ENCODE peak calls at places on chromosomes 6 and 20, in eight cellular contexts. I, D, U, T, A, R, C and S are unnamed samples.

GRCh38 chr6:122790740-122791679 is 2.0 kb downstream of the SMPDL3A start:
- DNase-seq in T (no peak), I (no peak), R (peak; percentile 53), A (no peak), D (no peak), U (no peak), C (no peak), S (no peak)

GRCh38 chr6:163341671-163342070 is 72.8 kb upstream of the QKI start:
- DNase-seq in D (no peak), R (no peak), U (no peak), A (no peak), I (no peak), C (peak; percentile 26), T (no peak), S (no peak)

GRCh38 chr6:71171478-71172070 is 117.0 kb upstream of the OGFRL1 start:
- DNase-seq in C (no peak), R (no peak), T (no peak), A (no peak), U (no peak), I (no peak), D (no peak), S (no peak)

GRCh38 chr6:151229401-151230276 is 10.1 kb upstream of the AKAP12 start:
- DNase-seq in C (no peak), U (no peak), D (no peak), I (no peak), A (no peak), T (no peak), R (no peak), S (no peak)

GRCh38 chr6:85394853-85395538 is 54.9 kb upstream of the NT5E start:
- DNase-seq in A (no peak), D (no peak), C (no peak), I (no peak), R (peak; percentile 29), T (no peak), U (peak; percentile 42), S (no peak)

GRCh38 chr6:37569999-37570776 is 70.5 kb upstream of the CCDC167 start:
- DNase-seq in D (no peak), T (no peak), A (no peak), U (no peak), C (no peak), R (no peak), I (no peak), S (no peak)

GRCh38 chr6:166752097-166752496 is 125.0 kb upstream of the RPS6KA2 start:
- DNase-seq in A (no peak), R (no peak), C (no peak), T (no peak), U (no peak), D (no peak), I (no peak), S (no peak)

GRCh38 chr6:102680413-102680812 is 1286.9 kb downstream of the GRIK2 start:
- DNase-seq in I (no peak), D (no peak), C (no peak), T (no peak), A (no peak), R (no peak), U (no peak), S (no peak)

GRCh38 chr6:134358320-134358719 is 40.4 kb upstream of the SGK1 start:
- DNase-seq in U (no peak), C (no peak), D (peak; percentile 93), A (no peak), T (peak; percentile 82), R (peak; percentile 89), I (peak; percentile 13), S (no peak)

GRCh38 chr6:84390334-84390733 is 162.9 kb upstream of the CEP162 start:
- DNase-seq in T (no peak), U (no peak), D (no peak), A (no peak), I (no peak), R (no peak), C (no peak), S (no peak)

GRCh38 chr20:878511-879307 is 37.4 kb downstream of the ANGPT4 start:
- DNase-seq in C (no peak), T (no peak), D (peak; percentile 32), U (peak; percentile 8), A (no peak), R (peak; percentile 28), I (no peak), S (no peak)

GRCh38 chr6:155224618-155225017 is 39.2 kb upstream of the CLDN20 start:
- DNase-seq in I (no peak), A (no peak), U (no peak), R (no peak), C (no peak), D (no peak), T (no peak), S (no peak)

GRCh38 chr6:111952821-111953535 is 79.7 kb upstream of the FYN start:
- DNase-seq in I (peak; percentile 8), A (no peak), R (no peak), U (no peak), D (peak; percentile 44), T (no peak), C (no peak), S (no peak)

GRCh38 chr6:31831350-31832215 is 4.0 kb downstream of the HSPA1B start:
- DNase-seq in C (no peak), R (no peak), I (no peak), D (no peak), U (no peak), A (no peak), T (no peak), S (no peak)
- H3K4me3 ChIP-seq in C (peak overlapping the region; percentile 71), R (no peak overlapping the region), I (peak overlapping the region; percentile 53), D (no peak overlapping the region), U (peak overlapping the region; percentile 56), A (no peak overlapping the region), T (no peak overlapping the region), S (no peak overlapping the region)

GRCh38 chr6:81939774-81940165 is 187.3 kb upstream of the TENT5A start:
- DNase-seq in A (no peak), C (no peak), T (no peak), I (no peak), D (peak; percentile 18), U (no peak), R (peak; percentile 15), S (no peak)

GRCh38 chr6:81938991-81939773 is 186.7 kb upstream of the TENT5A start:
- DNase-seq in R (peak; percentile 35), D (peak; percentile 65), T (peak; percentile 47), U (peak; percentile 32), A (no peak), C (no peak), I (no peak), S (no peak)

GRCh38 chr6:81938014-81938761 is 185.7 kb upstream of the TENT5A start:
- DNase-seq in R (peak; percentile 93), T (peak; percentile 91), A (no peak), D (peak; percentile 96), C (no peak), I (peak; percentile 70), U (peak; percentile 86), S (peak; percentile 75)

GRCh38 chr6:81934936-81935335 is 182.5 kb upstream of the TENT5A start:
- DNase-seq in A (no peak), R (peak; percentile 9), D (no peak), T (no peak), C (no peak), U (no peak), I (no peak), S (no peak)

GRCh38 chr6:81937296-81937937 is 184.9 kb upstream of the TENT5A start:
- DNase-seq in I (no peak), A (no peak), C (no peak), T (peak; percentile 11), R (peak; percentile 19), D (peak; percentile 50), U (no peak), S (no peak)
- H3K4me3 ChIP-seq in I (no peak overlapping the region), A (no peak overlapping the region), C (no peak overlapping the region), T (no peak overlapping the region), R (no peak overlapping the region), D (no peak overlapping the region), U (no peak overlapping the region), S (no peak overlapping the region)

GRCh38 chr20:47727909-47728361 is 57.3 kb downstream of the SULF2 start:
- DNase-seq in C (no peak), R (no peak), T (no peak), D (no peak), A (no peak), U (no peak), I (no peak), S (no peak)
- H3K4me3 ChIP-seq in C (no peak overlapping the region), R (no peak overlapping the region), T (no peak overlapping the region), D (no peak overlapping the region), A (no peak overlapping the region), U (no peak overlapping the region), I (no peak overlapping the region), S (no peak overlapping the region)

DNA sequence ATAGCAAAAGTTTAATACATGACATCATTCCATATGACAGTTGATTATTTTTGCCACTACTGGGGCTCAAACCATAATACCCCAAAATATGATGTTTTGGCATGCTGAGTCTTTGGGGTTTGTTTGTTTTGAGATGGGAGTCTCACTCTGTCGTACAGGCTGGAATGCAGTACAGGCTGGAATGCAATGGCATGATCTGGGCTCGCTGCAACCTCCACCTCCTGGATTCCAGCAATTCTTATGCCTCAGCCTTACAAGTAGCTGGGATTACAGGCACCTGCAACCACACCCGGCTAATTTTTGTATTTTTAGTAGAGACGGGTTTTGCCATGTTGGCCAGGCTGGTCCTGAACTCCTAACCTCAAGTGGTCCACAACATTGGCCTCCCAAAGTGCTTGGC is 1.3 kb upstream of the MRS2 start:
- DNase-seq in I (no peak), U (no peak), R (no peak), C (no peak), T (no peak), D (no peak), A (no peak), S (no peak)
- H3K4me3 ChIP-seq in I (no peak overlapping the region), U (no peak overlapping the region), R (no peak overlapping the region), C (no peak overlapping the region), T (no peak overlapping the region), D (no peak overlapping the region), A (no peak overlapping the region), S (no peak overlapping the region)

DNA sequence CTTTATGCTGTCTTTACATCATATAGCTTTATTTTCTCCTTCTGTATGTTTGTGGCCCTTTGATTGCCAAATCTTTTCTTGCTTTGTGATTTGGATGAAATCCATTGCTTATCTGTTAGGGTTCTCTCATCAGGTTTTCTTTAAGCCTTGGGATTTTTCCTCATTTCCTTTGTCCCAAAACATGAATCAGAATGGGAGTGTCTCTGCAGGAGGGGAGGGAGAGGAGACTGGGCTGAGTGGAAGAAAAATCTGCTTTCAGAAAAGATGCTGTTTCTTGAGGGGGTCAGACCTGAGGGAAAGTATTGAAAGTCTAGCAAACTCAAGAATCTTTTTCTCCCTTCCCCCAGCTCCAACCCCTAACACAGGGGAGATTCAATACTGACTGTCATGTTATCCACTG is 758.1 kb upstream of the MMS22L start:
- DNase-seq in D (no peak), A (no peak), C (no peak), U (no peak), T (no peak), R (no peak), I (no peak), S (no peak)
- H3K4me3 ChIP-seq in D (no peak overlapping the region), A (no peak overlapping the region), C (no peak overlapping the region), U (no peak overlapping the region), T (no peak overlapping the region), R (no peak overlapping the region), I (no peak overlapping the region), S (no peak overlapping the region)

DNA sequence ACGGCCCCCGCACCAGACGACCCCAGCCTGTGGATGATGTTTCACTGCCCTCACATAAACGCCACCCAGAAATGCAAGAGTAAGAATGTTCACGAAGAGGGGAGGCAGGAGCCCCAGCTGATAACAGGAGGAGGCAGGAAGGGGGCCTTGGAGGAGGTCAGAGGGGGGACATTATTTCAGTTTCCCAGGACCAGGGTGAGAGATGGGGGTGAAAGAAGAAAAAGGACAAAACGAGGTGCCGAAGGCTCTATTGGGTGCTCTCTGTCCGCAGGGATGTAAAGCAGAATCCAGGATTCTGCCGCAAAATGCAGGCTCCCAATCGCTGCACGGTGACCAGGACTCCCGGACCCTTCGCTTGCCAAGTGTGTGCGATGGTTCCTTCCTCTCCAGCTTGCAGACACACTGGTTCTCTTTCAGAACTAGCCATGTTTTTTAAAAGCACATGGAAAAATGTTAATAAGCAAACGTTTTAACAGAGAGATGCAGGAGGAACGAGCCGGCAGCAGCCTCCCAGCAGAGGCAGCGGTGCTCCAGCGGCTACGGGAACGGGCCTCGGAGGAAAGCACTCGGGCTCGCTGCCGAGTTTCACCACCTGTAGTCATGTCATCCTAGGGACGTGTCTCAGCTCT is 59.5 kb downstream of the ZNF831 start:
- DNase-seq in A (no peak), I (peak; percentile 32), D (peak; percentile 4), U (no peak), C (peak; percentile 57), T (no peak), R (peak; percentile 9), S (no peak)
- H3K4me3 ChIP-seq in A (peak overlapping the region; percentile 27), I (peak overlapping the region; percentile 51), D (peak overlapping the region; percentile 18), U (no peak overlapping the region), C (peak overlapping the region; percentile 44), T (no peak overlapping the region), R (no peak overlapping the region), S (no peak overlapping the region)